ENCODE peak calls at places on chromosomes 4 and X, in eight cellular contexts. K, P, G, E, X, I, V and Y are unnamed samples. For H3K27me3 and H3K4me1, the result is how much of the 10 kb centered on the place peaks cover.

GRCh38 chr4:90816754-90817153 is 689.6 kb downstream of the CCSER1 start:
- DNase-seq in K (no peak), P (no peak), G (no peak), E (no peak), X (no peak), I (no peak), V (no peak), Y (no peak)

GRCh38 chr4:126468144-126468543 is 1153.4 kb downstream of the FAT4 start:
- DNase-seq in K (no peak), P (no peak), G (no peak), E (no peak), X (no peak), I (no peak), V (no peak), Y (no peak)

GRCh38 chr4:100113732-100114131 is 76.5 kb downstream of the DDIT4L start:
- DNase-seq in K (no peak), P (no peak), G (no peak), E (no peak), X (no peak), I (no peak), V (no peak), Y (no peak)

GRCh38 chrX:48901069-48901468 is 3.3 kb downstream of the PQBP1 start:
- DNase-seq in K (no peak), P (no peak), G (no peak), E (no peak), X (no peak), I (no peak), V (no peak), Y (no peak)

GRCh38 chr4:15368906-15369305 is 58.9 kb upstream of the C1QTNF7 start:
- DNase-seq in K (no peak), P (no peak), G (no peak), E (peak), X (no peak), I (no peak), V (no peak), Y (no peak)

GRCh38 chr4:128299848-128300247 is 12.2 kb upstream of the PGRMC2 start:
- DNase-seq in K (no peak), P (no peak), G (no peak), E (no peak), X (no peak), I (no peak), V (no peak), Y (no peak)

GRCh38 chrX:15206306-15206705 is 63.6 kb downstream of the ASB9 start:
- DNase-seq in K (no peak), P (no peak), G (no peak), E (no peak), X (no peak), I (no peak), V (no peak), Y (no peak)

GRCh38 chrX:128728943-128729342 is 676.7 kb upstream of the ACTRT1 start:
- DNase-seq in K (no peak), P (no peak), G (no peak), E (no peak), X (no peak), I (no peak), V (no peak), Y (no peak)

GRCh38 chr4:153241970-153242847 is 38.0 kb downstream of the TRIM2 start:
- DNase-seq in K (peak), P (no peak), G (no peak), E (no peak), X (no peak), I (no peak), V (peak), Y (peak)

GRCh38 chr4:11505225-11505971 is 76.7 kb upstream of the HS3ST1 start:
- DNase-seq in K (peak), P (no peak), G (no peak), E (peak), X (no peak), I (no peak), V (no peak), Y (no peak)

GRCh38 chrX:10617964-10618342 is 2.4 kb downstream of the MID1 start:
- DNase-seq in K (no peak), P (no peak), G (no peak), E (no peak), X (no peak), I (no peak), V (no peak), Y (no peak)

GRCh38 chr4:48375651-48376291 is 34.4 kb downstream of the SLAIN2 start:
- DNase-seq in K (peak), P (no peak), G (no peak), E (peak), X (no peak), I (no peak), V (no peak), Y (no peak)

GRCh38 chrX:118780915-118781314 is 42.7 kb upstream of the ZCCHC12 start:
- DNase-seq in K (no peak), P (no peak), G (no peak), E (peak), X (no peak), I (no peak), V (no peak), Y (no peak)

GRCh38 chr4:30879841-30880240 is 159.7 kb downstream of the PCDH7 start:
- DNase-seq in K (no peak), P (no peak), G (no peak), E (no peak), X (no peak), I (no peak), V (no peak), Y (no peak)

GRCh38 chr4:151344948-151345347 is 19.5 kb upstream of the SH3D19 start:
- DNase-seq in K (no peak), P (no peak), G (no peak), E (no peak), X (no peak), I (no peak), V (no peak), Y (no peak)

GRCh38 chr4:184792950-184793555 is 32.7 kb downstream of the ACSL1 start:
- DNase-seq in K (peak), P (peak), G (no peak), E (peak), X (no peak), I (no peak), V (no peak), Y (no peak)

GRCh38 chr4:144557404-144557803 is 88.6 kb upstream of the HHIP start:
- DNase-seq in K (no peak), P (no peak), G (no peak), E (peak), X (no peak), I (no peak), V (no peak), Y (no peak)

GRCh38 chrX:24862343-24862742 is 153.4 kb downstream of the ARX start:
- DNase-seq in K (no peak), P (no peak), G (no peak), E (peak), X (no peak), I (no peak), V (no peak), Y (no peak)

GRCh38 chrX:130885996-130886395 is 17.0 kb downstream of the ENOX2 start:
- DNase-seq in K (no peak), P (no peak), G (no peak), E (no peak), X (no peak), I (no peak), V (no peak), Y (no peak)

GRCh38 chr4:21117771-21118170 is 417.5 kb downstream of the PACRGL start:
- DNase-seq in K (no peak), P (no peak), G (no peak), E (no peak), X (no peak), I (no peak), V (no peak), Y (no peak)

GRCh38 chrX:56788229-56788628 is 59.2 kb downstream of the NBDY start:
- DNase-seq in K (no peak), P (no peak), G (no peak), E (no peak), X (no peak), I (no peak), V (no peak), Y (no peak)

GRCh38 chr4:77418333-77418732 is 187.3 kb upstream of the CXCL13 start:
- DNase-seq in K (peak), P (no peak), G (no peak), E (peak), X (no peak), I (no peak), V (no peak), Y (peak)

GRCh38 chr4:17510582-17510981 is 1.3 kb downstream of the QDPR start:
- DNase-seq in K (no peak), P (no peak), G (no peak), E (no peak), X (no peak), I (no peak), V (no peak), Y (no peak)

GRCh38 chrX:72271091-72271490 is 6.0 kb downstream of the RPS4X start:
- DNase-seq in K (no peak), P (no peak), G (no peak), E (no peak), X (no peak), I (no peak), V (no peak), Y (no peak)

GRCh38 chrX:120365320-120365719 is 3.4 kb downstream of the ATP1B4 start:
- DNase-seq in K (peak), P (peak), G (peak), E (peak), X (peak), I (peak), V (peak), Y (peak)

DNA sequence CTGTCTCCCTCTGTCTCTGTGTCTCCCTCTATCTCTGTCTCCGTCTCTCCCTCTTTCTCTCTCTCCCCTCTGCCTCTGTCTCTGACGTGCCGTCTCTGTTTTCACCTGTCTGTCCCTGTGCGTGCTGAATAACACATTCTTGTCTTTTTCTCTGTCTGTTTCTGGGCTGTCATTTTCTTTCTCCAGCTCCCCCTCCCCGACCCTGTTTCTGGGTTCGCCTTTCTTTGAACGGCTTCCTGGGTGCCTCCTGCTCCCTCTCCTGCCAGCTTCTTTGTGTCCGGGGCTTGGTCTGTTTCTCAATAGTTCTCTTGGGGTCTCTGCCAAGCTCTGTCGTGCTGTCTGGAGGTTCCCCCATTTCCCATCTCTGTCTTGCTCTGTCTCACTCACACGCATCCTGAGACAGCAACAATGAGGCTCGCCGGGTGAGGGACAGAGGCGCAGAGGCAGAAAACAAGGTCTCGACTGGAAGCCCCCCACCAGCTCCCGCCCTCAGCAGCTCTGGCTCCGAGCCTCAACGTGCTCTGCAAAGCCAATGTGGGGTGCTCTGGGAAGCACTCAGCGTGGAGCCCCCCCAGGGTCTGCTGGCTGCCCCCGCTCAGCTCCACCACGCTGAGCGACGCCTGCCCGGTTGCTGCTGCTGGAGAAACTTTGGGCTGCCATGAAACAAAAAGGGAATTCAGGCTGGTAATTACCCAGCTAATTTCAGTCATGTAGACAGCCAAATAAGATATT is 3.4 kb downstream of the CPLX1 start:
- DNase-seq in K (no peak), P (no peak), G (no peak), E (no peak), X (no peak), I (no peak), V (no peak), Y (peak)
- H3K27me3 ChIP-seq in K (under half), P (half or more), G (half or more), E (half or more), X (half or more), I (half or more), V (under half), Y (half or more)

GRCh38 chrX:132855760-132856341 is 102.6 kb downstream of the HS6ST2 start:
- DNase-seq in K (no peak), P (no peak), G (no peak), E (no peak), X (no peak), I (no peak), V (no peak), Y (no peak)

GRCh38 chrX:132860200-132860599 is 98.2 kb downstream of the HS6ST2 start:
- DNase-seq in K (no peak), P (no peak), G (no peak), E (no peak), X (no peak), I (no peak), V (no peak), Y (no peak)

GRCh38 chrX:132853040-132853439 is 105.4 kb downstream of the HS6ST2 start:
- DNase-seq in K (no peak), P (no peak), G (no peak), E (peak), X (no peak), I (no peak), V (no peak), Y (no peak)

GRCh38 chrX:132861076-132861475 is 97.4 kb downstream of the HS6ST2 start:
- DNase-seq in K (no peak), P (no peak), G (no peak), E (no peak), X (no peak), I (no peak), V (no peak), Y (no peak)

DNA sequence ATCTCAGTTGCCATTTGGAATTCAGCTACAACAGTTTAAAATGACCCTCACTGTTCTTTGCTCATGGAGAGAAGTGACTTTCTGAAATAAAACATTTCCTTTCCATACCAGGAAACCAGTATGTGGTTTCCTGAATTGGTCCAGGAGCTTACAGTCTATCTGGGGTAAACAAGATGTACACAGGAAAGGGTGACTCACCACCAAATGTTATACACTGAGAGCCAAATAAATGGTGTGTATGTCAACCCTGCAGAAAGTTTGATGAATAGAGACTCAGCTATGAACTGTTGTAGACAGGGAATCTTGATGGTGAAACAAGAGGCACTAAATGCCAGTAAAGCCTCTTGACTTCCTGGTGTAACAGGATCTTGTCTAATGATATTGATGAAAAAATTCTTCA is 100.4 kb downstream of the HS6ST2 start:
- DNase-seq in K (no peak), P (no peak), G (no peak), E (peak), X (no peak), I (no peak), V (no peak), Y (no peak)
- TF ChIP-seq CTCF in K (no peak), P (no peak), G (no peak), E (no peak), X (no peak), I (no peak), V (no peak), Y (no peak)

GRCh38 chrX:107597791-107598190 is 30.5 kb upstream of the PRPS1 start:
- DNase-seq in K (no peak), P (no peak), G (no peak), E (no peak), X (no peak), I (no peak), V (no peak), Y (no peak)
- H3K4me1 ChIP-seq in K (under half), P (under half), G (under half), E (under half), X (under half), I (under half), V (under half), Y (under half)

GRCh38 chrX:74593593-74593992 is 20.8 kb downstream of the RLIM start:
- DNase-seq in K (no peak), P (no peak), G (no peak), E (peak), X (no peak), I (no peak), V (no peak), Y (no peak)
- H3K27me3 ChIP-seq in K (under half), P (under half), G (under half), E (under half), X (under half), I (under half), V (under half), Y (under half)

GRCh38 chrX:107880054-107880610 is 54.5 kb downstream of the MID2 start:
- DNase-seq in K (no peak), P (no peak), G (no peak), E (no peak), X (no peak), I (no peak), V (no peak), Y (no peak)
- TF ChIP-seq CTCF in K (no peak), P (no peak), G (no peak), E (no peak), X (no peak), I (no peak), V (no peak), Y (no peak)

DNA sequence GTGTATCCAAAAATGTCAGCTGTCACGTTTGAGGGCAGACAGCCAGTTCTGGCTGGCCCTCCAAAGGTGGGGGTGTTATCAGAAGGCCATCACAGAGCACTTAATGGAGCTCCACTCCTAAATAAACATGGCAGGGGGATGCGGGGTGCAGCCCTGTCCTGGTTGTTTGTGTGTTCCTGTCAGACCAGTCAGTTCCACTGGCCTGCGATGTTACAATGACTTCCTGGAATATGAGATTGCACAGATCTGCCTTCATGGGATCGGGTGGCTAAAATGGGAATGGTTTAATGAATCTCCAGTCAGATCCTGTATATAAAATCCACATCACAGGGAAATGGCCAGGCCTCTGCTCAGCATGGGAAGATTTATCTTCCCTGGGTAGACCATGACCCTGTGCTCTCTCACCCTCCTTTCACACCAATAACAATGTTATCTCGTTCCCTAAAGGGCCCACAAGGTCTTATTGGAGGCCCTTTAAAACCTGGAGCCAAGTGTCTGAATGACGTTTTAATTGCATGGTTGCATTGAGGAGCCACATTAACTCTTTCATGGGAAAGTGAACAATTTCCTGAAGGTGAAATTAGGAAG is 307.4 kb downstream of the RAB28 start:
- DNase-seq in K (no peak), P (no peak), G (no peak), E (no peak), X (no peak), I (no peak), V (no peak), Y (peak)
- H3K4me1 ChIP-seq in K (under half), P (under half), G (under half), E (under half), X (under half), I (under half), V (under half), Y (under half)

GRCh38 chr4:142348489-142349076 is 497.5 kb downstream of the INPP4B start:
- DNase-seq in K (no peak), P (no peak), G (no peak), E (no peak), X (no peak), I (no peak), V (peak), Y (no peak)

GRCh38 chr4:142341286-142341685 is 504.8 kb downstream of the INPP4B start:
- DNase-seq in K (no peak), P (no peak), G (no peak), E (no peak), X (no peak), I (no peak), V (no peak), Y (no peak)

GRCh38 chr4:142350886-142351285 is 495.2 kb downstream of the INPP4B start:
- DNase-seq in K (peak), P (no peak), G (no peak), E (peak), X (no peak), I (no peak), V (no peak), Y (no peak)

GRCh38 chr4:142347241-142347640 is 498.9 kb downstream of the INPP4B start:
- DNase-seq in K (peak), P (no peak), G (no peak), E (peak), X (no peak), I (no peak), V (no peak), Y (no peak)

DNA sequence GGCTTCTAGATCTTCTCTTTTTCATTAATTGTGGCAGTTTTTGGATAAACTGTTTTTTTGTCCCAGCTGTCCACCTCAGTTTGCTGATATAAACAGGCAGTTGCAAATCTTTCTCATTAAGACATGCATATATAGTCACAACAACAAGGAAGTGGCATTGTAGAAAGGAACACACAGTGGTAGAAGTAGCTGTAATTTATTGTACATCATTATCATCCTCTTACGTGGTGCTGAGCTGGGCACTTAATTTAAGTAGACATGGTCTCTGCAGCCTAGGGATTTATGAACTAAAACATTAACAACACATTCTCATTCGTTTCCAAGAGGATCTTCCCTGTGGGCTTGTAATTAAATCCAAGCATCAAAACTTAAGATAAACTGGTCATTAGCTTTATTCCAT is 500.2 kb downstream of the INPP4B start:
- DNase-seq in K (no peak), P (no peak), G (no peak), E (no peak), X (no peak), I (no peak), V (no peak), Y (no peak)
- H3K27me3 ChIP-seq in K (under half), P (under half), G (under half), E (under half), X (under half), I (under half), V (under half), Y (under half)

GRCh38 chrX:21708116-21708515 is 49.8 kb downstream of the SMPX start:
- DNase-seq in K (no peak), P (no peak), G (no peak), E (peak), X (no peak), I (no peak), V (no peak), Y (no peak)
- TF ChIP-seq CTCF in K (no peak), P (no peak), G (no peak), E (peak), X (peak), I (no peak), V (peak), Y (peak)

DNA sequence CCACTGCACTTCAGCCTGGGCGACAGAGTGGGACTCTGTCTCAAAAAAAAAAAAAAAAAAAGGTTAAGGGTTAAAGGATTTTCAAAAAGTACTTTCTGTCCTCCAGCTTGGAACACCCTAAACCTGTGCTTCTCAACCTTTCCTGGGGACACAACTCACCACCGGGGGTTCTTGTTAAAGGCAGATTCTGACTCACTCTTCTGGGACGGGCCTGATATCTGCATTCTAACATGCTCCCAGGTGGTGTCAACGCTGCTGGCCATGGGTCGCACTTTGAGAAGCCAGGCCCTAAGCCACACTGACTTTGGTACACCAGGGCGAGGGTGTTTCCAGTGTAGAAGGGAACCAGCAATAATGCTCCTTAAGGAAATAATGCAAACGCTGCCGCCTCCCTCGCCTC is 46.1 kb downstream of the AFAP1 start:
- DNase-seq in K (no peak), P (no peak), G (no peak), E (no peak), X (no peak), I (no peak), V (no peak), Y (peak)
- H3K4me1 ChIP-seq in K (under half), P (under half), G (under half), E (under half), X (under half), I (under half), V (under half), Y (under half)

GRCh38 chr4:169379688-169380087 is 108.9 kb upstream of the SH3RF1 start:
- DNase-seq in K (no peak), P (no peak), G (no peak), E (no peak), X (no peak), I (no peak), V (no peak), Y (no peak)
- H3K27me3 ChIP-seq in K (under half), P (under half), G (under half), E (under half), X (under half), I (under half), V (under half), Y (under half)